ENCODE peak calls at places on chromosomes 11 and 22, in seven cellular contexts. Q is mesenchymal stem cell, T is PC-3, F is GM23248, P is neuronal stem cell, V is GM12878, Z is kidney. I is an unnamed sample. For H3K4me1, the result is how much of the 10 kb centered on the place peaks cover.

GRCh38 chr11:106950067-106950491 is 68.2 kb downstream of the GUCY1A2 start:
- DNase-seq in Q (no peak), F (peak), Z (no peak), V (no peak), P (no peak), T (no peak), I (peak)

GRCh38 chr22:49668402-49668801 is 159.3 kb downstream of the BRD1 start:
- DNase-seq in V (no peak), Q (no peak), P (no peak), F (no peak), Z (peak), T (no peak), I (peak)

GRCh38 chr11:18600915-18601569 is 1.5 kb downstream of the MISFA start:
- DNase-seq in P (no peak), V (no peak), F (no peak), Q (no peak), Z (no peak), T (no peak), I (no peak)

GRCh38 chr22:31647066-31647465 is 14.9 kb downstream of the PISD start:
- DNase-seq in T (no peak), Q (no peak), Z (no peak), V (no peak), F (no peak), P (no peak), I (no peak)

GRCh38 chr11:46920709-46921108 is 2.4 kb upstream of the LRP4 start:
- DNase-seq in T (peak), Z (no peak), V (no peak), Q (peak), F (peak), P (no peak), I (no peak)

GRCh38 chr22:30742291-30743256 is 47.9 kb downstream of the OSBP2 start:
- DNase-seq in T (no peak), Z (no peak), Q (no peak), P (no peak), V (no peak), F (peak), I (no peak)

GRCh38 chr11:48094643-48095339 is 114.4 kb downstream of the PTPRJ start:
- DNase-seq in Z (no peak), T (no peak), P (no peak), F (no peak), V (no peak), Q (no peak), I (no peak)

GRCh38 chr11:17369685-17370243 is 18.2 kb downstream of the NCR3LG1 start:
- DNase-seq in Z (no peak), Q (no peak), P (no peak), V (no peak), F (no peak), T (no peak), I (no peak)

GRCh38 chr11:104609297-104609696 is 289.0 kb downstream of the CASP12 start:
- DNase-seq in F (peak), Q (peak), P (peak), V (no peak), Z (no peak), T (peak), I (peak)

GRCh38 chr11:84249344-84250135 is 963.4 kb upstream of the CCDC90B start:
- DNase-seq in T (no peak), P (no peak), Z (no peak), V (peak), Q (peak), F (peak), I (no peak)

GRCh38 chr22:21861856-21862255 is 5.6 kb downstream of the MAPK1 start:
- DNase-seq in Z (no peak), V (no peak), F (peak), T (no peak), Q (peak), P (no peak), I (no peak)

GRCh38 chr11:65982824-65983588 is 19.0 kb downstream of the EIF1AD start:
- DNase-seq in F (no peak), P (no peak), V (no peak), Z (peak), T (no peak), Q (no peak), I (no peak)

GRCh38 chr11:64655901-64656601 is 65.0 kb downstream of the SLC22A12 start:
- DNase-seq in V (no peak), T (no peak), Z (peak), Q (no peak), P (no peak), F (peak), I (no peak)

GRCh38 chr11:78277314-78277994 is 88.7 kb downstream of the USP35 start:
- DNase-seq in Q (no peak), Z (no peak), F (no peak), P (no peak), V (no peak), T (no peak), I (no peak)

GRCh38 chr22:28977050-28977449 is 84.6 kb downstream of the C22orf31 start:
- DNase-seq in P (no peak), Z (no peak), T (no peak), Q (peak), V (no peak), F (no peak), I (no peak)

GRCh38 chr11:74037309-74037708 is 28.4 kb upstream of the UCP3 start:
- DNase-seq in T (peak), Q (peak), Z (peak), P (no peak), F (peak), V (no peak), I (no peak)

GRCh38 chr11:120061761-120062560 is 76.0 kb downstream of the TRIM29 start:
- DNase-seq in P (peak), Q (no peak), Z (no peak), F (peak), V (no peak), T (no peak), I (peak)

GRCh38 chr11:124754710-124755109 is 2.7 kb upstream of the VSIG2 start:
- DNase-seq in P (no peak), F (no peak), V (no peak), Q (no peak), Z (no peak), T (no peak), I (no peak)

GRCh38 chr22:35918466-35918865 is 110.2 kb downstream of the RBFOX2 start:
- DNase-seq in V (no peak), Z (no peak), Q (no peak), F (peak), P (no peak), T (no peak), I (no peak)

GRCh38 chr11:20035701-20036601 is 124.3 kb downstream of the DBX1 start:
- DNase-seq in T (peak), P (no peak), F (peak), Z (no peak), Q (peak), V (no peak), I (no peak)

GRCh38 chr11:70399681-70400112 is 1.4 kb downstream of the CTTN start:
- DNase-seq in Q (peak), F (peak), Z (peak), T (peak), V (no peak), P (no peak), I (peak)

GRCh38 chr11:113664981-113665710 is 41.0 kb downstream of the TMPRSS5 start:
- DNase-seq in V (no peak), T (peak), P (no peak), Z (no peak), F (no peak), Q (no peak), I (peak)
- H3K4me3 ChIP-seq in V (no peak), T (peak), P (no peak), Z (no peak), F (no peak), Q (no peak), I (peak)

GRCh38 chr11:8574798-8575197 is 19.2 kb downstream of the STK33 start:
- DNase-seq in V (no peak), T (no peak), Z (no peak), F (no peak), Q (no peak), P (no peak), I (no peak)
- H3K9ac ChIP-seq in V (no peak), T (no peak), Z (no peak), F (no peak), Q (no peak), P (no peak), I (no peak)

GRCh38 chr11:34457607-34458006 is 18.9 kb downstream of the CAT start:
- DNase-seq in V (no peak), F (no peak), Q (no peak), T (no peak), P (no peak), Z (no peak), I (no peak)
- H3K4me1 ChIP-seq in V (under half), F (under half), Q (under half), T (under half), P (under half), Z (under half), I (under half)

GRCh38 chr11:97290444-97291041 is 900.7 kb downstream of the JRKL start:
- DNase-seq in Z (no peak), Q (no peak), V (no peak), T (no peak), F (no peak), P (no peak), I (no peak)
- H3K4me3 ChIP-seq in Z (no peak), Q (no peak), V (no peak), T (no peak), F (no peak), P (no peak), I (peak)

DNA sequence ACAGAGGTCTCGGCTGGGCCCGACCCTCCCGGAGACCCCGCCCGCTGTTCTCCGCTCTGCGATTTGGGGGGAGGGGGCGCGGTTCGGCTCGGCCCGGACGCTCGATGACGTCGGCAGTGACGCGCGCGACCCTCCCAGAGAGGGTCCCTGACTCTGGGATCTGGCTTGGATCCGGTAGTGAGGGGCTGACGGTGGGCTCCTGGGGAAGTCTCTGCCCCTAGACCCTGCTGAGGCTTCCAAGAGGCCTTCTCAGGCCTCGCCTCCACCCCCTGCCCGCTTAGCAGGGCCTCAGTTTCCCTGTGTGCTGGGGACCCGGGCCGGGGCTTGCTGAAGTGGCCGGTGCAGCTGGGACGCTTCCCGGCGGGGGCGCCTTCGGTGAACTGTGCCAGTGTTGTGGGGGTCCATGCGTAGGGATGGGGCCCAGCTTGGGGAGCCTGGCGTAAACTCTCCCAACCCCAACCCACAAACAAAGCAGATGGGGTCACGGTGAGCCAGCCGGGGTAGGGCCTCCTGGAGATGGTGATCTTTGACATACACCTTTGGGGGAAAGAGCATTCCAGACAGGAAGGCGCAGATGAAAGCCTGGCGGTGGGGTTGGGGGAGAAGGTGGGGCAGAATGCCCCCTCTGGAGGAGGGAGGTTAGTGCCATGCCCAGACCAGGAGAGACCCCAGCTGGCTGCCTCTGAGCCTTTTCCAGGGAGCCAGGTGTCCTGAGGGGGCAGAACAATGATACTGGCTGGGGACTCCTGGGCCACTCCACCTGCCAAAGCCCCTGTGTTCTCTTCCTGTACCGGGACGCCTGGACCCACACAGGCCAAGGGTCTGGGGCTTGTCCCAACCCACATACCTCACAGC is 1.0 kb downstream of the B4GALNT4 start:
- DNase-seq in T (no peak), Z (peak), P (peak), Q (no peak), F (no peak), V (no peak), I (peak)
- H3K9ac ChIP-seq in T (peak), Z (no peak), P (peak), Q (no peak), F (peak), V (no peak), I (peak)

GRCh38 chr22:23223566-23224317 is 43.4 kb downstream of the BCR start:
- DNase-seq in P (no peak), Z (peak), Q (no peak), V (no peak), T (no peak), F (no peak), I (no peak)

GRCh38 chr22:23226497-23226850 is 46.2 kb downstream of the BCR start:
- DNase-seq in Z (no peak), V (no peak), Q (no peak), F (peak), P (no peak), T (peak), I (no peak)

GRCh38 chr22:23227380-23227779 is 47.1 kb downstream of the BCR start:
- DNase-seq in Z (no peak), F (peak), P (no peak), Q (no peak), V (no peak), T (no peak), I (no peak)

GRCh38 chr22:23225724-23226496 is 45.6 kb downstream of the BCR start:
- DNase-seq in V (no peak), P (no peak), Z (peak), F (peak), Q (no peak), T (peak), I (no peak)

GRCh38 chr22:23225337-23225723 is 45.0 kb downstream of the BCR start:
- DNase-seq in F (no peak), V (no peak), Q (no peak), T (no peak), Z (peak), P (no peak), I (no peak)
- H3K4me1 ChIP-seq in F (under half), V (under half), Q (under half), T (under half), Z (under half), P (under half), I (under half)

GRCh38 chr22:43427296-43428004 is 15.6 kb downstream of the MPPED1 start:
- DNase-seq in V (no peak), F (no peak), T (no peak), P (no peak), Q (no peak), Z (peak), I (no peak)
- H3K4me3 ChIP-seq in V (no peak), F (no peak), T (no peak), P (no peak), Q (no peak), Z (no peak), I (no peak)

DNA sequence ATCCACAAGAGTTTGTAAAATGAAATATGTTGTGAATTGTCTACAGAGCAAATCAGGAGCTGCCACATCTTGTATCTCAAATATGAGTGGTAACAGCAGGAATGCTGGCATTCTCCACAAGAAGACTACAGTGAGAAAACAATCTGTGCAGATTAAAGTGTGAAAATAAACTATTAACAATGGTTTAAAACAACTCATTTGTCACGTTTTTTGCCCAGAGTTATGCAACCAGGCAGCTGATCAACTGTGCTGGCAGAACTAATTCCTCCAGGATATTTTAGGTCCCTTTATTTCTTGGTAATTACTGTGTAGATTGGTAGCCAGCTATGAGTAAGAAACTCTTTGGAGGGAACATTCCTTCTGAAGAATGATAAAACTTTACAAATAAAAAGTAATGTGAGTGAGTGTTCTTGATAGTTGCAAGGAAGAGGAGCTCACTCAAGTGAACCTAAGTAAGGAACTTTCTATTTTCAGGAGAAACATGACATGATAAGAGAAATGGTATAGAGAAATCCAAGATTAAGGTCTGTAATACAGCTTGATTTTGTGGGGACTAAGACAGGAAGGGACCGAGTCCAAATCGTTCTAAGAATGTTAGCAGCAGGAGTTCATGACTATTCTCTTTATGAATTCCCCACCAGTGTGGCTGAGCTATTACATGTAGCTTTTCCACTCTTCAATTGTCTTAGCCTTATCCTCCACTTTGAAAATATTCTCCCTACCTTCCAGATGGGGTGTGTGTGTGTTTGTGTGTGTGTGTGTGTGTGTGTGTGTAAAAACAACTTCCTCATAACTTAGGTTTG is 698.8 kb upstream of the ARHGAP42 start:
- DNase-seq in F (no peak), T (no peak), Z (no peak), P (no peak), V (no peak), Q (peak), I (no peak)
- H3K9ac ChIP-seq in F (no peak), T (no peak), Z (no peak), P (no peak), V (no peak), Q (peak), I (no peak)